ENCODE peak calls at places on chromosome 17, in six cellular contexts. One of them, this sample, is unnamed.
A peak's percentile ranks its signal among the peaks of the same experiment; 100 is the strongest.

GRCh38 chr17:3335876-3336275 is 37.7 kb upstream of the OR3A1 start:
- DNase-seq in esophagus squamous epithelium: no peak
- DNase-seq in uterus: no peak
- DNase-seq in spleen: no peak
- DNase-seq in transverse colon: no peak
- DNase-seq in stomach: no peak
- DNase-seq in this sample: no peak

GRCh38 chr17:82718986-82719685 is 2.6 kb downstream of the FN3KRP start:
- DNase-seq in stomach: no peak
- DNase-seq in uterus: no peak
- DNase-seq in transverse colon: no peak
- DNase-seq in esophagus squamous epithelium: no peak
- DNase-seq in spleen: no peak
- DNase-seq in this sample: no peak

GRCh38 chr17:48100591-48101011 is 677 bp downstream of the CBX1 start:
- DNase-seq in esophagus squamous epithelium: no peak
- DNase-seq in transverse colon: peak; percentile 54
- DNase-seq in spleen: no peak
- DNase-seq in uterus: peak; percentile 63
- DNase-seq in stomach: peak; percentile 46
- DNase-seq in this sample: peak; percentile 57

GRCh38 chr17:1787301-1787902 is 25.5 kb downstream of the SERPINF1 start:
- DNase-seq in stomach: peak; percentile 43
- DNase-seq in esophagus squamous epithelium: no peak
- DNase-seq in transverse colon: peak; percentile 78
- DNase-seq in spleen: peak; percentile 42
- DNase-seq in uterus: peak; percentile 83
- DNase-seq in this sample: peak; percentile 33

GRCh38 chr17:73968680-73969079 is 234.8 kb upstream of the RPL38 start:
- DNase-seq in spleen: no peak
- DNase-seq in transverse colon: no peak
- DNase-seq in esophagus squamous epithelium: no peak
- DNase-seq in uterus: no peak
- DNase-seq in stomach: no peak
- DNase-seq in this sample: no peak

GRCh38 chr17:1058423-1059130 is 61.6 kb downstream of the TIMM22 start:
- DNase-seq in uterus: no peak
- DNase-seq in stomach: peak; percentile 71
- DNase-seq in spleen: peak; percentile 89
- DNase-seq in transverse colon: peak; percentile 65
- DNase-seq in esophagus squamous epithelium: no peak
- DNase-seq in this sample: peak; percentile 53

GRCh38 chr17:79923974-79924638 is 84.9 kb upstream of the CBX4 start:
- DNase-seq in spleen: no peak
- DNase-seq in transverse colon: peak; percentile 82
- DNase-seq in stomach: peak; percentile 70
- DNase-seq in esophagus squamous epithelium: no peak
- DNase-seq in uterus: no peak
- DNase-seq in this sample: no peak

GRCh38 chr17:40448639-40449261 is 5.5 kb downstream of the IGFBP4 start:
- DNase-seq in stomach: peak; percentile 70
- DNase-seq in spleen: no peak
- DNase-seq in uterus: no peak
- DNase-seq in transverse colon: peak; percentile 84
- DNase-seq in esophagus squamous epithelium: no peak
- DNase-seq in this sample: peak; percentile 75

GRCh38 chr17:9115446-9116265 is 94.3 kb downstream of the NTN1 start:
- DNase-seq in esophagus squamous epithelium: no peak
- DNase-seq in spleen: no peak
- DNase-seq in uterus: peak; percentile 82
- DNase-seq in transverse colon: peak; percentile 48
- DNase-seq in stomach: peak; percentile 27
- DNase-seq in this sample: peak; percentile 28

GRCh38 chr17:16352303-16352837 is 899 bp downstream of the CENPV start:
- DNase-seq in esophagus squamous epithelium: no peak
- DNase-seq in uterus: peak; percentile 31
- DNase-seq in transverse colon: peak; percentile 54
- DNase-seq in spleen: peak; percentile 77
- DNase-seq in stomach: peak; percentile 48
- DNase-seq in this sample: peak; percentile 45

GRCh38 chr17:68458260-68459029 is 1.1 kb upstream of the WIPI1 start:
- DNase-seq in spleen: no peak
- DNase-seq in uterus: no peak
- DNase-seq in stomach: no peak
- DNase-seq in esophagus squamous epithelium: no peak
- DNase-seq in transverse colon: no peak
- DNase-seq in this sample: no peak

GRCh38 chr17:4147751-4148310 is 4.8 kb downstream of the CYB5D2 start:
- DNase-seq in transverse colon: no peak
- DNase-seq in esophagus squamous epithelium: no peak
- DNase-seq in stomach: no peak
- DNase-seq in spleen: no peak
- DNase-seq in uterus: no peak
- DNase-seq in this sample: no peak

GRCh38 chr17:82875418-82875856 is 35.6 kb upstream of the ZNF750 start:
- DNase-seq in stomach: peak; percentile 87
- DNase-seq in transverse colon: no peak
- DNase-seq in esophagus squamous epithelium: no peak
- DNase-seq in spleen: peak; percentile 82
- DNase-seq in uterus: no peak
- DNase-seq in this sample: no peak

GRCh38 chr17:75077490-75078096 is 10.2 kb upstream of the SLC16A5 start:
- DNase-seq in esophagus squamous epithelium: no peak
- DNase-seq in transverse colon: peak; percentile 75
- DNase-seq in stomach: peak; percentile 83
- DNase-seq in spleen: peak; percentile 95
- DNase-seq in uterus: peak; percentile 64
- DNase-seq in this sample: peak; percentile 68

GRCh38 chr17:49894761-49895160 is 46.9 kb upstream of the TAC4 start:
- DNase-seq in uterus: no peak
- DNase-seq in transverse colon: no peak
- DNase-seq in stomach: no peak
- DNase-seq in esophagus squamous epithelium: no peak
- DNase-seq in spleen: no peak
- DNase-seq in this sample: no peak

GRCh38 chr17:70168044-70168978 is 1.0 kb upstream of the KCNJ2 start:
- DNase-seq in transverse colon: peak; percentile 80
- DNase-seq in spleen: peak; percentile 88
- DNase-seq in uterus: peak; percentile 27
- DNase-seq in esophagus squamous epithelium: no peak
- DNase-seq in stomach: peak; percentile 71
- DNase-seq in this sample: peak; percentile 66

GRCh38 chr17:9693755-9694154 is 48.4 kb downstream of the USP43 start:
- DNase-seq in stomach: no peak
- DNase-seq in uterus: no peak
- DNase-seq in transverse colon: no peak
- DNase-seq in esophagus squamous epithelium: no peak
- DNase-seq in spleen: no peak
- DNase-seq in this sample: no peak

GRCh38 chr17:50837286-50837979 is 2.0 kb downstream of the WFIKKN2 start:
- DNase-seq in stomach: no peak
- DNase-seq in transverse colon: no peak
- DNase-seq in esophagus squamous epithelium: no peak
- DNase-seq in spleen: no peak
- DNase-seq in uterus: no peak
- DNase-seq in this sample: no peak

GRCh38 chr17:77905766-77906165 is 52.7 kb upstream of the TNRC6C start:
- DNase-seq in transverse colon: no peak
- DNase-seq in stomach: no peak
- DNase-seq in spleen: no peak
- DNase-seq in esophagus squamous epithelium: no peak
- DNase-seq in uterus: no peak
- DNase-seq in this sample: no peak

DNA sequence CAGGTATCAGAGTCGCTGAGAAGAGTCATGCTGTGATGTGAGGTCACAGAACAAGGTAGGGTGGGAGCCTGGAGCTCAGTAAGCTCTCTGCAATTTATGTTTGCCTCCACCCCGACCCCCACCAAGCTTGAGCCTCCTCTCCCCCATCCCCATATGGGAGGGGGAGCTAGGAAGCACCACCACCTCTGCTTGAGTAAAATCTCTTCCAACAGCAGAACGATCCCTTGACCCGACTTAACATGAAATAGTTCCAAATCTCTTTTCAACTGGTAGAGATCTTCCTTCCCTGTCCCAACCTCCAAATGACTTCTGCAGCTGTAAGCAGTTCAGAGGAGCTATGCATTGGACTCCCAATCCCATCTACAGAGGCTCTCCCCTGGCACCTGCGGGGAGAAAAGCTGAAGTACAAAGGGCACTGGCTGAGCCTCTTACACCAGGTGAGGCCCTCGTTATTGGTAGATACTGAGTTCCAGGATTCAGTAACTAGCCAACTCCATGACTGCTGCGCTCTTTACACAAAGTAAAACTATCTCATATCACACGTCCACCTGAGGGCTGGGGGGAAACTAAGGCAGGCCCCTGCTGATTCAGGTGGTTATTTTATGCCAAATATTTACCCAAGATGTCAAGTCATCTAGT is 3.4 kb downstream of the ACTG1 start:
- DNase-seq in stomach: no peak
- DNase-seq in spleen: no peak
- DNase-seq in esophagus squamous epithelium: no peak
- DNase-seq in transverse colon: peak; percentile 48
- DNase-seq in uterus: no peak
- DNase-seq in this sample: no peak
- TF ChIP-seq POLR2A in stomach: no peak
- TF ChIP-seq POLR2A in spleen: no peak
- TF ChIP-seq POLR2A in esophagus squamous epithelium: no peak
- TF ChIP-seq POLR2A in transverse colon: peak; percentile 44
- TF ChIP-seq POLR2A in uterus: no peak
- TF ChIP-seq POLR2A in this sample: peak; percentile 26

GRCh38 chr17:41760878-41761277 is 25.6 kb downstream of the JUP start:
- DNase-seq in esophagus squamous epithelium: no peak
- DNase-seq in spleen: no peak
- DNase-seq in transverse colon: no peak
- DNase-seq in uterus: no peak
- DNase-seq in stomach: no peak
- DNase-seq in this sample: no peak
- H3K36me3 ChIP-seq in esophagus squamous epithelium: peaks cover 100% of the 10 kb centered on the region
- H3K36me3 ChIP-seq in spleen: peaks cover 44% of the 10 kb centered on the region
- H3K36me3 ChIP-seq in transverse colon: peaks cover 4% of the 10 kb centered on the region
- H3K36me3 ChIP-seq in uterus: no peaks in the 10 kb centered on the region
- H3K36me3 ChIP-seq in stomach: peaks cover 100% of the 10 kb centered on the region
- H3K36me3 ChIP-seq in this sample: peaks cover 51% of the 10 kb centered on the region

DNA sequence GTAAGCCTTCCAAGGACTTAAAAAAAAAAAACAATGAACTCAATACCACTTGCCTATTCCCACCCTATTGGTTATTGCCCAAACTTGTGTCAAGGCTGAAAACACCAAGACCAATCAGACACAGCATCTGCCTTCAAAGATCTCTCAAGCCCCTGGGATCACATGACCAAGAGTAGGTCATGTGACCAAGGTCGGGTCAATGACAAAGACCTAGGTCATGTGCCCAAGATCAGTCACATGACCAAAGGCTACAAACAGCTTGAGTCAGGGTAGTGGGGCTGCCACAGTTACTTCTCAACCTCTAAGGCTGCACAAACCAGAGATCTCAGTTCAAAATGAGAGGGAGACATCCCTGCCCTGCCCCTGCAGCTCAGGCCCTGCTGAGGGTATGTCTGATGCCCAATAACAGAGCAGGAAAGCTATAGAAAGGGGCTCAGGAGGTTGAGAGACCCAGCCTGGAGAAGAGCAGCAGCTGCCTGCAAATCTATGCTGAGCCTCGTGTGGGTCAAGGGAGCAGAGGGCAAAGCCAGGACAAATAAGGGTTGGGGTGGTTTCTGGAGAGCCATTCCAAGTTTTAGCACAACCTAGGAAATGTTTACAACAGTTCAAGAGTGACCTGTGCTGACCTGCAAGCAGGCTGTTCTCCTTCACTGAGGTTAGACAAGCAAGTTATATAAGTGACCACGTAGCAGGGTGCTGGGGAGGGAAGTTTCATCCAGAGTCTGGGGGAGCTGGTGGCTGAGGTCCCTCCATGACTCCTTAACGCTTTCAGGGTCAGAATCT is 48.8 kb downstream of the PIMREG start:
- DNase-seq in uterus: no peak
- DNase-seq in stomach: no peak
- DNase-seq in spleen: peak; percentile 7
- DNase-seq in transverse colon: no peak
- DNase-seq in esophagus squamous epithelium: no peak
- DNase-seq in this sample: no peak
- H3K4me1 ChIP-seq in uterus: no peaks in the 10 kb centered on the region
- H3K4me1 ChIP-seq in stomach: peaks cover 7% of the 10 kb centered on the region
- H3K4me1 ChIP-seq in spleen: peaks cover 24% of the 10 kb centered on the region
- H3K4me1 ChIP-seq in transverse colon: peaks cover 5% of the 10 kb centered on the region
- H3K4me1 ChIP-seq in esophagus squamous epithelium: no peaks in the 10 kb centered on the region
- H3K4me1 ChIP-seq in this sample: no peaks in the 10 kb centered on the region

DNA sequence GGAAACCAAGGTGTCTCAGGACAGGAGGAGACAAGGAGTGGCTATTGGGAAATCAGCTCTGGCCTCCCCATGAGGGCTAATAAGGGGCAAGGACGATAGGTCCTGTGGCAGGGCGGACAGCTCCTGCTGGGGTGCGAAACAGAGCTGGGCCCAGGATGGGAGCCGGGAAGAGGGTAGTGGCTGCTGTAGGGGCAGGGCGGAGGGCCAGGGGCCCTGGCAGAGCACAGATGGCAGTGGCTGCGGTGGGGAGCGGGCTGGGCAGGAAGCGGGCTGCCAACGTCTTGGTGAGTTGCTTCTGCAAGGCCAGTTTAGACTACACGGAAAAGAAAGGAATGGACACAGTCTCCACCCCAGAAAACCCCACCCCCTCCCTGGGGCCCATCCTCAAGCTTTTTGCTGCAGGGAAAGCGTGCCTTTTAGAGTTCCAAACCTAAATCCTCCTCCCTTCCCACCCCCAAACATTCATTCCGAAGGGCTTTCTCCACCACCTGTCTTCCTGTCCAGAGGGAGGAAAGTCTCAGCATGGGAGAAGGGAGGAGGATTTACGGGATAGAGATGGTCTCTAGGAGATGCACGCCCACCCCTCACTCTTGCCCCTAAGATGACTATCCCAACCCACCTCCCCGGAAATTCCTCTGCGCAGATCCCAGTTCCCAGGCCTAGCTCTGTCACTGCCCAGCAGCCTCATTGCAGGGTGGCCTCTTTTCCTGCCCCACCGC is 7.1 kb downstream of the NKIRAS2 start:
- DNase-seq in esophagus squamous epithelium: no peak
- DNase-seq in stomach: no peak
- DNase-seq in uterus: no peak
- DNase-seq in transverse colon: no peak
- DNase-seq in spleen: peak; percentile 64
- DNase-seq in this sample: no peak
- TF ChIP-seq POLR2A in esophagus squamous epithelium: no peak
- TF ChIP-seq POLR2A in stomach: no peak
- TF ChIP-seq POLR2A in uterus: no peak
- TF ChIP-seq POLR2A in transverse colon: no peak
- TF ChIP-seq POLR2A in spleen: no peak
- TF ChIP-seq POLR2A in this sample: no peak

GRCh38 chr17:19664136-19664820 is 15.7 kb downstream of the ALDH3A2 start:
- DNase-seq in spleen: no peak
- DNase-seq in esophagus squamous epithelium: no peak
- DNase-seq in uterus: no peak
- DNase-seq in stomach: peak; percentile 32
- DNase-seq in transverse colon: no peak
- DNase-seq in this sample: no peak
- H3K36me3 ChIP-seq in spleen: peaks cover 15% of the 10 kb centered on the region
- H3K36me3 ChIP-seq in esophagus squamous epithelium: peaks cover 95% of the 10 kb centered on the region
- H3K36me3 ChIP-seq in uterus: no peaks in the 10 kb centered on the region
- H3K36me3 ChIP-seq in stomach: peaks cover 74% of the 10 kb centered on the region
- H3K36me3 ChIP-seq in transverse colon: no peaks in the 10 kb centered on the region
- H3K36me3 ChIP-seq in this sample: peaks cover 13% of the 10 kb centered on the region

This sample was measured in body of pancreas.